ENCODE peak calls at places on chromosomes 6 and 20, in nine cellular contexts. K, U, G, I, F, T, R, Z and H are unnamed samples.

GRCh38 chr6:30821862-30822784 is 62.2 kb upstream of the DDR1 start:
- DNase-seq in T (no peak), U (no peak), F (no peak), R (peak), K (peak), G (no peak), I (no peak), Z (no peak), H (no peak)

GRCh38 chr6:70108230-70108629 is 194.7 kb downstream of the COL9A1 start:
- DNase-seq in G (no peak), I (no peak), R (peak), Z (no peak), F (no peak), U (no peak), T (no peak), K (peak), H (no peak)

GRCh38 chr6:26554669-26555504 is 16.7 kb downstream of the HMGN4 start:
- DNase-seq in G (no peak), R (peak), K (peak), T (no peak), I (no peak), U (no peak), F (peak), Z (peak), H (no peak)

GRCh38 chr6:28729501-28730402 is 194.0 kb downstream of the TRIM27 start:
- DNase-seq in T (no peak), I (no peak), F (no peak), U (no peak), Z (no peak), R (no peak), G (no peak), K (no peak), H (no peak)

GRCh38 chr20:45032276-45032675 is 66.0 kb downstream of the STK4 start:
- DNase-seq in I (no peak), G (no peak), Z (no peak), U (no peak), R (no peak), F (no peak), T (no peak), K (no peak), H (no peak)

GRCh38 chr6:159279790-159280277 is 110.6 kb downstream of the FNDC1 start:
- DNase-seq in G (no peak), K (peak), I (peak), F (no peak), T (no peak), R (peak), Z (no peak), U (no peak), H (no peak)

GRCh38 chr20:7113577-7114466 is 346.3 kb downstream of the BMP2 start:
- DNase-seq in T (no peak), F (no peak), I (peak), U (no peak), R (peak), G (no peak), K (peak), Z (peak), H (no peak)

GRCh38 chr6:144346719-144347446 is 61.7 kb downstream of the UTRN start:
- DNase-seq in G (peak), T (no peak), F (no peak), I (no peak), R (peak), Z (no peak), U (no peak), K (peak), H (no peak)

GRCh38 chr6:150846641-150847040 is 18.9 kb upstream of the MTHFD1L start:
- DNase-seq in R (no peak), F (no peak), G (no peak), I (no peak), K (no peak), U (no peak), Z (no peak), T (no peak), H (no peak)

GRCh38 chr6:45642331-45643126 is 264.8 kb upstream of the SUPT3H start:
- DNase-seq in R (no peak), F (no peak), K (no peak), U (no peak), T (no peak), G (no peak), I (no peak), Z (no peak), H (no peak)

GRCh38 chr20:19737025-19737424 is 21.0 kb upstream of the RIN2 start:
- DNase-seq in R (peak), G (no peak), F (peak), T (no peak), Z (no peak), K (peak), I (no peak), U (no peak), H (no peak)

GRCh38 chr6:169993861-169994481 is 242.5 kb downstream of the ERMARD start:
- DNase-seq in Z (no peak), U (peak), R (no peak), G (no peak), F (no peak), T (no peak), I (no peak), K (no peak), H (peak)

GRCh38 chr6:41426438-41426851 is 91.0 kb downstream of the NCR2 start:
- DNase-seq in K (peak), F (peak), U (no peak), T (no peak), Z (peak), R (peak), G (no peak), I (peak), H (no peak)

GRCh38 chr20:25018425-25018824 is 25.9 kb upstream of the APMAP start:
- DNase-seq in T (no peak), G (no peak), F (no peak), I (peak), R (no peak), K (no peak), Z (no peak), U (peak), H (no peak)

GRCh38 chr6:115796061-115796460 is 264.6 kb downstream of the FRK start:
- DNase-seq in F (no peak), T (no peak), K (no peak), I (no peak), Z (no peak), U (no peak), R (no peak), G (no peak), H (no peak)

GRCh38 chr6:144349690-144350132 is 64.6 kb downstream of the UTRN start:
- DNase-seq in Z (no peak), R (peak), F (peak), K (peak), T (no peak), I (no peak), U (no peak), G (no peak), H (no peak)

GRCh38 chr6:34234667-34235604 is 1.7 kb upstream of the HMGA1 start:
- DNase-seq in Z (peak), F (no peak), G (no peak), R (no peak), K (no peak), T (no peak), I (no peak), U (peak), H (no peak)

GRCh38 chr6:11972806-11973205 is 39.3 kb upstream of the HIVEP1 start:
- DNase-seq in F (no peak), T (no peak), K (no peak), I (no peak), Z (no peak), G (no peak), U (no peak), R (no peak), H (no peak)

GRCh38 chr20:11432407-11432806 is 485.3 kb upstream of the BTBD3 start:
- DNase-seq in I (no peak), G (no peak), K (peak), F (no peak), R (peak), U (no peak), Z (no peak), T (no peak), H (no peak)

GRCh38 chr6:108598316-108598863 is 37.7 kb downstream of the FOXO3 start:
- DNase-seq in I (no peak), R (peak), U (no peak), K (peak), F (no peak), T (no peak), Z (no peak), G (no peak), H (no peak)

GRCh38 chr6:158481612-158482473 is 78.0 kb upstream of the TMEM181 start:
- DNase-seq in Z (no peak), U (no peak), T (no peak), G (no peak), K (peak), R (peak), I (no peak), F (no peak), H (no peak)

GRCh38 chr6:22613695-22614094 is 44.3 kb downstream of the HDGFL1 start:
- DNase-seq in F (no peak), T (no peak), U (no peak), I (no peak), G (no peak), Z (no peak), R (peak), K (peak), H (no peak)

GRCh38 chr20:63966944-63967322 is 2.8 kb downstream of the ZNF512B start:
- DNase-seq in Z (no peak), T (no peak), U (no peak), R (no peak), K (no peak), G (no peak), F (no peak), I (no peak), H (no peak)

GRCh38 chr6:11460001-11460668 is 77.4 kb upstream of the TMEM170B start:
- DNase-seq in G (no peak), U (no peak), T (no peak), I (no peak), F (peak), Z (no peak), K (peak), R (peak), H (no peak)

GRCh38 chr6:11525468-11526155 is 11.9 kb upstream of the TMEM170B start:
- DNase-seq in F (peak), I (no peak), Z (no peak), R (peak), T (no peak), U (peak), G (peak), K (no peak), H (no peak)

GRCh38 chr20:14568701-14569100 is 231.3 kb upstream of the FLRT3 start:
- DNase-seq in G (no peak), F (no peak), K (no peak), Z (no peak), U (no peak), T (no peak), I (no peak), R (no peak), H (no peak)

GRCh38 chr6:16396497-16397319 is 158.3 kb downstream of the GMPR start:
- DNase-seq in F (no peak), K (peak), I (no peak), R (no peak), U (no peak), G (no peak), T (no peak), Z (no peak), H (no peak)

GRCh38 chr6:128242765-128243403 is 277.5 kb downstream of the PTPRK start:
- DNase-seq in R (peak), G (no peak), U (no peak), T (no peak), Z (no peak), F (no peak), K (peak), I (no peak), H (no peak)

GRCh38 chr6:76770166-76770565 is 693.1 kb downstream of the HTR1B start:
- DNase-seq in Z (no peak), F (no peak), T (no peak), K (no peak), R (peak), U (no peak), I (no peak), G (no peak), H (no peak)

GRCh38 chr6:7324520-7324919 is 11.5 kb upstream of the SSR1 start:
- DNase-seq in G (peak), U (no peak), F (peak), T (no peak), I (no peak), K (no peak), Z (no peak), R (no peak), H (no peak)

GRCh38 chr6:20302702-20303251 is 90.5 kb upstream of the MBOAT1 start:
- DNase-seq in K (peak), R (peak), Z (no peak), U (no peak), I (no peak), T (no peak), F (no peak), G (no peak), H (no peak)

GRCh38 chr6:118876201-118876600 is 17.8 kb upstream of the ASF1A start:
- DNase-seq in I (no peak), G (no peak), U (no peak), Z (no peak), K (peak), F (no peak), R (no peak), T (no peak), H (no peak)

GRCh38 chr6:140366991-140367390 is 992.5 kb upstream of the CITED2 start:
- DNase-seq in Z (no peak), F (no peak), I (no peak), T (no peak), G (no peak), U (no peak), K (peak), R (no peak), H (no peak)

GRCh38 chr6:129875610-129876515 is 14.7 kb upstream of the TMEM244 start:
- DNase-seq in T (no peak), I (no peak), Z (no peak), F (no peak), G (no peak), R (no peak), U (no peak), K (no peak), H (no peak)

GRCh38 chr6:56214304-56215101 is 32.9 kb downstream of the COL21A1 start:
- DNase-seq in G (no peak), R (no peak), T (no peak), F (no peak), U (no peak), Z (no peak), I (no peak), K (no peak), H (no peak)

GRCh38 chr6:166952122-166952521 is 4.2 kb downstream of the RNASET2 start:
- DNase-seq in F (peak), U (peak), R (no peak), T (no peak), I (no peak), G (no peak), K (no peak), Z (no peak), H (no peak)

GRCh38 chr6:166950443-166950821 is 5.9 kb downstream of the RNASET2 start:
- DNase-seq in Z (no peak), G (no peak), I (no peak), T (no peak), K (no peak), R (no peak), U (peak), F (no peak), H (no peak)

GRCh38 chr6:166952567-166953464 is 3.5 kb downstream of the RNASET2 start:
- DNase-seq in Z (no peak), F (no peak), G (no peak), I (no peak), U (peak), K (no peak), T (no peak), R (no peak), H (no peak)

GRCh38 chr6:166949533-166950442 is 6.6 kb downstream of the RNASET2 start:
- DNase-seq in U (peak), I (peak), F (no peak), R (no peak), K (no peak), T (no peak), G (no peak), Z (peak), H (no peak)

DNA sequence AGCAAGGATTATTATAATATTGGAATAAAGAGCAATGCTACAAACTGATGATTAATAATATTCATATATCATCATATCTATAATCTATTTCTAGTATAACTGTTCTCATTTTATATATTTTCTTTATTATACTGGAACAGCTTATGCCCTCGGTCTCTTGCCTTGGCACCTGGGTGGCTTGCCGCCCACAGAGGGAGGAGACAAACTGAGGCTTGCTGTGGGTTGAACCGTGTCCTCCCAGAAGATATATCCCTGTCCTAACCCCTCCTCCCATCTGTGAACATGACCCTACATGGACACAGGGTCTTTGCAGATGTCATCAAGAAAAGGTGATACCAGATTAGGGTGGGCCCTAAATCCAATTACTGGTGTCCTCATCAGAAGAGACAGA is 4.7 kb downstream of the RNASET2 start:
- DNase-seq in K (no peak), T (no peak), U (no peak), I (no peak), Z (no peak), G (no peak), R (no peak), F (no peak), H (no peak)
- TF ChIP-seq CTCF in K (no peak), T (no peak), U (no peak), I (no peak), Z (no peak), G (peak), R (peak), F (no peak), H (no peak)

GRCh38 chr6:136378888-136379287 is 89.2 kb upstream of the BCLAF1 start:
- DNase-seq in F (no peak), T (no peak), U (no peak), I (no peak), Z (no peak), K (no peak), G (no peak), R (no peak), H (no peak)
- TF ChIP-seq CTCF in F (no peak), T (no peak), U (no peak), I (no peak), Z (no peak), K (no peak), G (no peak), R (no peak), H (no peak)

GRCh38 chr6:161745594-161745993 is 471.7 kb upstream of the AGPAT4 start:
- DNase-seq in U (no peak), F (no peak), K (peak), Z (no peak), R (no peak), I (no peak), G (no peak), T (no peak), H (no peak)

GRCh38 chr6:161749576-161749975 is 475.7 kb upstream of the AGPAT4 start:
- DNase-seq in I (no peak), R (no peak), Z (no peak), G (no peak), U (no peak), K (no peak), T (no peak), F (no peak), H (no peak)

GRCh38 chr6:161745128-161745527 is 471.3 kb upstream of the AGPAT4 start:
- DNase-seq in U (no peak), R (no peak), T (no peak), F (no peak), I (no peak), G (no peak), Z (no peak), K (no peak), H (no peak)

GRCh38 chr6:161750677-161751076 is 476.8 kb upstream of the AGPAT4 start:
- DNase-seq in F (no peak), R (no peak), G (no peak), U (no peak), T (no peak), K (peak), I (no peak), Z (no peak), H (no peak)

GRCh38 chr6:161748535-161749386 is 474.9 kb upstream of the AGPAT4 start:
- DNase-seq in I (peak), T (no peak), Z (peak), U (no peak), G (no peak), R (peak), K (peak), F (peak), H (no peak)
- TF ChIP-seq CTCF in I (peak), T (peak), Z (peak), U (no peak), G (peak), R (peak), K (no peak), F (peak), H (peak)

GRCh38 chr20:22182148-22182547 is 402.2 kb downstream of the FOXA2 start:
- DNase-seq in R (no peak), F (no peak), G (no peak), Z (no peak), I (no peak), U (no peak), K (no peak), T (no peak), H (no peak)

GRCh38 chr20:22180244-22180643 is 404.1 kb downstream of the FOXA2 start:
- DNase-seq in F (no peak), G (no peak), K (no peak), U (no peak), Z (peak), R (no peak), I (no peak), T (no peak), H (no peak)
- TF ChIP-seq CTCF in F (peak), G (no peak), K (no peak), U (no peak), Z (peak), R (no peak), I (no peak), T (no peak), H (peak)